ENCODE peak calls at places on chromosomes 5 and 9, in eight cellular contexts. U is CD8-positive, alpha-beta T cell; H is mammary epithelial cell; N is lower lobe of right lung; Y is cardiac muscle cell; K is H7; G is neuronal stem cell; O is uterus. R is an unnamed sample.

GRCh38 chr9:101381833-101382342 is 2.9 kb downstream of the BAAT start:
- DNase-seq in Y (no peak), O (no peak), H (no peak), G (no peak), U (no peak), N (no peak), K (no peak), R (no peak)

GRCh38 chr5:114255275-114255674 is 106.6 kb upstream of the KCNN2 start:
- DNase-seq in G (peak; percentile 9), H (no peak), Y (no peak), N (no peak), O (no peak), U (no peak), K (peak; percentile 19), R (no peak)

GRCh38 chr5:1669276-1670155 is 130.1 kb downstream of the MRPL36 start:
- DNase-seq in O (no peak), Y (no peak), K (peak; percentile 23), U (no peak), H (no peak), N (no peak), G (no peak), R (no peak)

GRCh38 chr5:140800816-140801493 is at the start of gene PCDHA3:
- DNase-seq in U (no peak), Y (peak; percentile 40), O (no peak), G (no peak), K (no peak), N (no peak), H (peak; percentile 14), R (no peak)

GRCh38 chr9:13088734-13089427 is 190.6 kb downstream of the MPDZ start:
- DNase-seq in H (peak; percentile 35), N (no peak), K (peak; percentile 87), Y (peak; percentile 75), G (peak; percentile 59), U (no peak), O (no peak), R (peak; percentile 46)

GRCh38 chr5:54146906-54147305 is 163.5 kb downstream of the ARL15 start:
- DNase-seq in G (no peak), U (no peak), H (no peak), N (no peak), O (no peak), Y (no peak), K (no peak), R (no peak)

GRCh38 chr5:96567188-96567587 is 95.0 kb upstream of the CAST start:
- DNase-seq in O (no peak), U (no peak), Y (peak; percentile 68), K (no peak), H (peak; percentile 22), G (no peak), N (no peak), R (no peak)

GRCh38 chr9:37390759-37391158 is 31.7 kb upstream of the GRHPR start:
- DNase-seq in G (no peak), N (no peak), H (peak; percentile 29), K (peak; percentile 83), Y (peak; percentile 22), U (peak; percentile 15), O (no peak), R (no peak)

GRCh38 chr5:115460476-115460875 is 84.1 kb downstream of the FEM1C start:
- DNase-seq in H (peak; percentile 90), G (no peak), Y (peak; percentile 55), O (no peak), K (no peak), U (no peak), N (peak; percentile 88), R (no peak)

GRCh38 chr5:81154725-81155124 is 78.4 kb upstream of the CKMT2 start:
- DNase-seq in G (no peak), Y (no peak), O (no peak), H (no peak), K (no peak), U (no peak), N (no peak), R (no peak)

GRCh38 chr9:116870566-116870965 is 183.5 kb downstream of the TRIM32 start:
- DNase-seq in H (peak; percentile 96), N (no peak), U (no peak), G (no peak), O (no peak), K (peak; percentile 48), Y (no peak), R (no peak)

GRCh38 chr9:5438301-5439162 is 807 bp upstream of the PLGRKT start:
- DNase-seq in G (no peak), H (peak; percentile 63), U (peak; percentile 22), O (no peak), Y (peak; percentile 47), N (no peak), K (no peak), R (no peak)

GRCh38 chr5:19795218-19795617 is 192.8 kb downstream of the CDH18 start:
- DNase-seq in U (no peak), Y (peak; percentile 21), G (no peak), O (no peak), N (no peak), H (peak; percentile 34), K (peak; percentile 4), R (no peak)

GRCh38 chr9:137907776-137908175 is 30.2 kb downstream of the CACNA1B start:
- DNase-seq in K (no peak), N (no peak), O (no peak), H (no peak), G (no peak), U (no peak), Y (no peak), R (no peak)

GRCh38 chr5:159768243-159768642 is 148.0 kb upstream of the ADRA1B start:
- DNase-seq in U (no peak), H (no peak), O (no peak), G (peak; percentile 54), N (no peak), Y (peak; percentile 74), K (peak; percentile 77), R (no peak)

GRCh38 chr5:133112026-133112660 is 60.3 kb downstream of the HSPA4 start:
- DNase-seq in Y (no peak), H (no peak), K (no peak), U (no peak), G (no peak), N (no peak), O (no peak), R (no peak)

GRCh38 chr5:95959964-95960801 is 1.5 kb downstream of the ELL2 start:
- DNase-seq in Y (peak; percentile 61), N (no peak), O (no peak), U (no peak), G (no peak), K (no peak), H (peak; percentile 19), R (no peak)

GRCh38 chr5:80799041-80799440 is 144.3 kb upstream of the DHFR start:
- DNase-seq in K (no peak), Y (peak; percentile 28), G (no peak), O (no peak), H (no peak), N (no peak), U (no peak), R (no peak)

GRCh38 chr5:137091473-137091872 is 407.7 kb downstream of the SPOCK1 start:
- DNase-seq in U (no peak), K (peak; percentile 48), H (peak; percentile 24), O (no peak), Y (peak; percentile 17), G (no peak), N (no peak), R (no peak)

GRCh38 chr9:104896131-104896530 is 31.8 kb downstream of the ABCA1 start:
- DNase-seq in H (no peak), U (no peak), N (no peak), Y (no peak), G (no peak), O (no peak), K (no peak), R (no peak)

DNA sequence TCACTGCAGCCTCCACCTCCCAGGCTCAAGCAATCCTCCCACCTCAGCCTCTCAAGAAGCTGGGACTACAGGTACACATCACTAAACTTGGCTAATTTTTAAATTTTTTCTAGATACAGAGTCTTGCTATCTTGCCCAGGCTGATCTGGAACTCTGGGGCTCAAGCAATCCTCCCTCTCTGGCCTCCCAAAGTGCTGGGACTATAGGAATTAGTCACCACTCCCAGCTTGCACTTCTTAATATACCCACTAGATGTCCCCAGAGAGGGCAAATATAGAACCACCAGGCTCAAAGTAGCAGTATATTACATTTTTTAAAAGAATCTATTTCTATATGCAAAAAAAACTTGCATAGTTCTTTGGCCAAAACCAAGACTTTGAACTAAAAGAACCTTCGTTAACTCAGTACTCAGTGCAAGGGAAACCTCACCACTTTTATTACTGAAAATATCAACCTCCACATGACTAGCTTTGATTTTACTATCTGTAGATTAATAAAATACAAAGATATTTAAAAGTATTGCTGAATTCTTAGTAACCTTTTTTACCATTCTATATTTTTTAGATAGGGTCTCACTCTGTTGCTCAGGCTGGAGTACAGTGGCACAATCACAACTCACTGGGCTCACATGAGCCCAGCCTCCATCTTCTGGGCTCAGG is 25.8 kb upstream of the HSD17B3 start:
- DNase-seq in H (peak; percentile 38), K (peak; percentile 65), G (peak; percentile 38), N (no peak), O (peak; percentile 29), Y (peak; percentile 77), U (peak; percentile 52), R (peak; percentile 18)
- H3K4me3 ChIP-seq in H (no peak overlapping the region), K (no peak overlapping the region), G (no peak overlapping the region), N (no peak overlapping the region), O (no peak overlapping the region), Y (no peak overlapping the region), U (no peak overlapping the region), R (no peak overlapping the region)

GRCh38 chr9:108056805-108057386 is 567.3 kb upstream of the KLF4 start:
- DNase-seq in O (no peak), G (no peak), N (no peak), H (peak; percentile 85), K (no peak), Y (peak; percentile 49), U (no peak), R (no peak)
- H3K4me3 ChIP-seq in O (no peak overlapping the region), G (no peak overlapping the region), N (no peak overlapping the region), H (peak overlapping the region; percentile 34), K (no peak overlapping the region), Y (no peak overlapping the region), U (no peak overlapping the region), R (no peak overlapping the region)

GRCh38 chr9:134442486-134443168 is 116.4 kb downstream of the RXRA start:
- DNase-seq in O (no peak), H (no peak), G (no peak), N (no peak), U (no peak), K (peak; percentile 74), Y (peak; percentile 36), R (no peak)

GRCh38 chr9:134444040-134444315 is 117.7 kb downstream of the RXRA start:
- DNase-seq in O (no peak), G (no peak), N (no peak), K (no peak), U (no peak), Y (no peak), H (no peak), R (no peak)

GRCh38 chr9:134445000-134445399 is 118.7 kb downstream of the RXRA start:
- DNase-seq in K (no peak), H (no peak), U (no peak), N (no peak), G (no peak), O (no peak), Y (no peak), R (no peak)

GRCh38 chr9:134442087-134442470 is 115.8 kb downstream of the RXRA start:
- DNase-seq in O (no peak), U (no peak), K (no peak), G (no peak), H (no peak), N (no peak), Y (peak; percentile 45), R (no peak)

GRCh38 chr9:134443169-134444039 is 117.1 kb downstream of the RXRA start:
- DNase-seq in K (peak; percentile 97), G (peak; percentile 70), H (peak; percentile 94), N (peak; percentile 91), U (peak; percentile 88), Y (peak; percentile 90), O (peak; percentile 87), R (peak; percentile 83)
- H3K4me3 ChIP-seq in K (no peak overlapping the region), G (no peak overlapping the region), H (no peak overlapping the region), N (no peak overlapping the region), U (no peak overlapping the region), Y (no peak overlapping the region), O (no peak overlapping the region), R (no peak overlapping the region)

GRCh38 chr9:109805054-109805453 is 25.1 kb downstream of the PALM2AKAP2 start:
- DNase-seq in O (no peak), N (no peak), U (no peak), H (no peak), G (no peak), Y (peak; percentile 15), K (no peak), R (no peak)
- H3K4me3 ChIP-seq in O (no peak overlapping the region), N (no peak overlapping the region), U (no peak overlapping the region), H (no peak overlapping the region), G (no peak overlapping the region), Y (no peak overlapping the region), K (no peak overlapping the region), R (no peak overlapping the region)

R was measured in Jurkat, Clone E6-1.